ENCODE peak calls at places on chromosomes 16 and 17, in four cellular contexts. One of them, this sample, is unnamed.

GRCh38 chr17:42194133-42194899 is at the start of gene GHDC:
- DNase-seq in adipocyte: peak; percentile 79
- DNase-seq in CD8-positive, alpha-beta memory T cell: peak; percentile 69
- DNase-seq in left ventricle myocardium inferior: peak; percentile 84
- DNase-seq in this sample: peak; percentile 88

GRCh38 chr17:4199818-4200402 is 56.9 kb downstream of the CYB5D2 start:
- DNase-seq in left ventricle myocardium inferior: no peak
- DNase-seq in adipocyte: peak; percentile 81
- DNase-seq in CD8-positive, alpha-beta memory T cell: no peak
- DNase-seq in this sample: peak; percentile 58

GRCh38 chr17:28467456-28468025 is 5.9 kb upstream of the SLC13A2 start:
- DNase-seq in left ventricle myocardium inferior: no peak
- DNase-seq in CD8-positive, alpha-beta memory T cell: no peak
- DNase-seq in adipocyte: peak; percentile 71
- DNase-seq in this sample: no peak

GRCh38 chr16:89132194-89133005 is 38.7 kb downstream of the ACSF3 start:
- DNase-seq in left ventricle myocardium inferior: peak; percentile 4
- DNase-seq in CD8-positive, alpha-beta memory T cell: no peak
- DNase-seq in adipocyte: no peak
- DNase-seq in this sample: no peak

GRCh38 chr17:32136856-32137255 is 5.4 kb upstream of the RHOT1 start:
- DNase-seq in CD8-positive, alpha-beta memory T cell: no peak
- DNase-seq in left ventricle myocardium inferior: no peak
- DNase-seq in adipocyte: no peak
- DNase-seq in this sample: no peak

GRCh38 chr16:30185141-30185682 is 1.8 kb downstream of the CORO1A start:
- DNase-seq in adipocyte: no peak
- DNase-seq in CD8-positive, alpha-beta memory T cell: peak; percentile 20
- DNase-seq in left ventricle myocardium inferior: peak; percentile 20
- DNase-seq in this sample: no peak

GRCh38 chr16:9159839-9160550 is 68.6 kb downstream of the HAPSTR1 start:
- DNase-seq in adipocyte: peak; percentile 73
- DNase-seq in CD8-positive, alpha-beta memory T cell: no peak
- DNase-seq in left ventricle myocardium inferior: peak; percentile 33
- DNase-seq in this sample: peak; percentile 90

GRCh38 chr17:43200127-43200526 is 11.5 kb upstream of the TMEM106A start:
- DNase-seq in left ventricle myocardium inferior: no peak
- DNase-seq in CD8-positive, alpha-beta memory T cell: no peak
- DNase-seq in adipocyte: no peak
- DNase-seq in this sample: no peak

GRCh38 chr17:75345514-75346167 is 56.4 kb upstream of the SLC25A19 start:
- DNase-seq in CD8-positive, alpha-beta memory T cell: no peak
- DNase-seq in adipocyte: no peak
- DNase-seq in left ventricle myocardium inferior: no peak
- DNase-seq in this sample: peak; percentile 63

GRCh38 chr17:82871056-82871775 is 31.4 kb upstream of the ZNF750 start:
- DNase-seq in CD8-positive, alpha-beta memory T cell: no peak
- DNase-seq in left ventricle myocardium inferior: no peak
- DNase-seq in adipocyte: no peak
- DNase-seq in this sample: no peak

GRCh38 chr17:79217473-79218135 is 143.0 kb downstream of the ENGASE start:
- DNase-seq in adipocyte: no peak
- DNase-seq in left ventricle myocardium inferior: no peak
- DNase-seq in CD8-positive, alpha-beta memory T cell: no peak
- DNase-seq in this sample: no peak

GRCh38 chr16:77514500-77515225 is 79.8 kb upstream of the ADAMTS18 start:
- DNase-seq in left ventricle myocardium inferior: no peak
- DNase-seq in CD8-positive, alpha-beta memory T cell: no peak
- DNase-seq in adipocyte: no peak
- DNase-seq in this sample: no peak

GRCh38 chr16:12341966-12342365 is 365.4 kb downstream of the SNX29 start:
- DNase-seq in CD8-positive, alpha-beta memory T cell: no peak
- DNase-seq in adipocyte: no peak
- DNase-seq in left ventricle myocardium inferior: no peak
- DNase-seq in this sample: no peak

GRCh38 chr17:74972107-74972972 is at the start of gene HID1:
- DNase-seq in adipocyte: peak; percentile 69
- DNase-seq in CD8-positive, alpha-beta memory T cell: peak; percentile 79
- DNase-seq in left ventricle myocardium inferior: peak; percentile 60
- DNase-seq in this sample: peak; percentile 93

GRCh38 chr16:48197294-48197693 is 41.5 kb upstream of the ABCC12 start:
- DNase-seq in CD8-positive, alpha-beta memory T cell: no peak
- DNase-seq in adipocyte: no peak
- DNase-seq in left ventricle myocardium inferior: no peak
- DNase-seq in this sample: no peak

GRCh38 chr17:28982191-28982793 is 23.5 kb downstream of the SEZ6 start:
- DNase-seq in left ventricle myocardium inferior: no peak
- DNase-seq in CD8-positive, alpha-beta memory T cell: peak; percentile 53
- DNase-seq in adipocyte: no peak
- DNase-seq in this sample: no peak

DNA sequence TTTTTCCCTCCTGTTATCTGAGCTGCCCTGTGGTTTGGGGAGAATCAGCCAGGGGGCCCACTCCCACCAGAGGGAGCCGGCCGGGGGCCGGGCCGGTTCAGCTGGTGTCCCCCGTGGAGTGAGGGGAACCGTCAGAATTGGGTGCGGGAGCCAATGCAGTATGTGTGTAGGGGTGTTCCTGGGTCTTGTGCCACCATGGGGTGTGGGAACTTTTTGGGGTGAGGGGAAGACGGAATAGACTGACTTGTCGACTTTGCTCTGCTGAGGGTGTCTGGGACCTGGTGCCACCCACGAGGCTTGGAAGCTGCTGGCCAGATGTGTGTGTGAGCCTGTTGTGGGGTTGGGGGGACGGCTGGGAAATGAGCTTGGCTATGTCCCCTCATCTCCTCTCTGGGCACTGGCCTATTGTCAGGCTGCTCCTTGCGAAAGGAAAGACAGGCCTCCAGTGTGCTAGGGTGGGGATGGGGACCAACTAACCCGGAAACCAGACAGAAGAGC is 9.9 kb downstream of the RARA start:
- DNase-seq in CD8-positive, alpha-beta memory T cell: no peak
- DNase-seq in left ventricle myocardium inferior: peak; percentile 16
- DNase-seq in adipocyte: no peak
- DNase-seq in this sample: no peak
- H3K4me1 ChIP-seq in CD8-positive, alpha-beta memory T cell: peaks cover 77% of the 10 kb centered on the region
- H3K4me1 ChIP-seq in left ventricle myocardium inferior: peaks cover 98% of the 10 kb centered on the region
- H3K4me1 ChIP-seq in adipocyte: peaks cover 68% of the 10 kb centered on the region
- H3K4me1 ChIP-seq in this sample: peaks cover 8% of the 10 kb centered on the region

GRCh38 chr17:77018504-77018903 is 122.3 kb upstream of the SEC14L1 start:
- DNase-seq in CD8-positive, alpha-beta memory T cell: no peak
- DNase-seq in adipocyte: no peak
- DNase-seq in left ventricle myocardium inferior: no peak
- DNase-seq in this sample: no peak

GRCh38 chr17:77019955-77020379 is 120.8 kb upstream of the SEC14L1 start:
- DNase-seq in adipocyte: no peak
- DNase-seq in left ventricle myocardium inferior: no peak
- DNase-seq in CD8-positive, alpha-beta memory T cell: no peak
- DNase-seq in this sample: peak; percentile 68

GRCh38 chr17:77025781-77026180 is 115.0 kb upstream of the SEC14L1 start:
- DNase-seq in adipocyte: no peak
- DNase-seq in CD8-positive, alpha-beta memory T cell: no peak
- DNase-seq in left ventricle myocardium inferior: no peak
- DNase-seq in this sample: no peak

GRCh38 chr17:77020973-77021372 is 119.8 kb upstream of the SEC14L1 start:
- DNase-seq in left ventricle myocardium inferior: no peak
- DNase-seq in adipocyte: no peak
- DNase-seq in CD8-positive, alpha-beta memory T cell: no peak
- DNase-seq in this sample: no peak

GRCh38 chr17:77022766-77023165 is 118.0 kb upstream of the SEC14L1 start:
- DNase-seq in adipocyte: no peak
- DNase-seq in left ventricle myocardium inferior: no peak
- DNase-seq in CD8-positive, alpha-beta memory T cell: no peak
- DNase-seq in this sample: no peak
- H3K4me1 ChIP-seq in adipocyte: peaks cover 8% of the 10 kb centered on the region
- H3K4me1 ChIP-seq in left ventricle myocardium inferior: no peaks in the 10 kb centered on the region
- H3K4me1 ChIP-seq in CD8-positive, alpha-beta memory T cell: no peaks in the 10 kb centered on the region
- H3K4me1 ChIP-seq in this sample: no peaks in the 10 kb centered on the region

DNA sequence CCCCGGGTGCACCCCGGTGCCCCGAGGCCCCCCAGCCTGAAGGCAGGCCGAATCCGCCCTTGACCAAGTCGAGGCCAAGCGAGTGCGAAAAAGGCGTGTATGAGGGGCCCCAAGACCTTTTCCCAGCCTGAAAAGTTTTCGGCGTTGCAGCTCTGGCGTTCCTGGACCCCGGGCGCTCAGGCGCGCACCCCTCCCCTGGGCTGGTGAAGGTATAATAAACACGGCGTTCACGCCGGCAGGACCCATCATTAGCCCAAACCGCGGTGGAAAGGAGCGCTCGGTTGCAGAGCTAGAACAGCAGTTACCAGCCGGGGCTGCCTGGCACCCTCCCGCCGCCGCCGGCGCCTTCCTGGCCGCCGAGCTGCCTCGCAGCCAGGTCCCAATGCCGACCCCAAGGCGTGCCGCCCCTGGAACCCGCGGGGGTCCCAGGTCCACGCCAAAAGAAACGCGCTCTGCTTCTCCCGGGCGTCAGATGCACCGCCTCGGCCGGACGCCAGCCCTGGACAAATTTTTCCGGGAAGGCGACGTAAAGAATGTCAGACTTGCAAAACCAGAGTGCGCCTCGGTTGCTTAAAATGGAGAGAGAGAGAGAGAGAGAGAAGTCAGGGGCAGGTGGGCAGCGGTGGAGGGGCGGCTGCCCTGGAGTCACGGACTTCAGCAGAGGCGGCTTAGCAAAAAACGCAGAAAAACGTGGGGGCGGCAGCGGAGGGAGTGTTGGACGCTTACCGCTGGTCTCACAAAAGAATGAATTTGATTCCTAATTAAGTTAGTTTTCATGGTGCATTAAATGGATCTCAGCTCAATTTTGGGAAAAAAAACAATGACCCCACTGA is 11.4 kb upstream of the FOXF1 start:
- DNase-seq in left ventricle myocardium inferior: no peak
- DNase-seq in adipocyte: peak; percentile 39
- DNase-seq in CD8-positive, alpha-beta memory T cell: no peak
- DNase-seq in this sample: no peak
- H3K4me1 ChIP-seq in left ventricle myocardium inferior: peaks cover 33% of the 10 kb centered on the region
- H3K4me1 ChIP-seq in adipocyte: peaks cover 8% of the 10 kb centered on the region
- H3K4me1 ChIP-seq in CD8-positive, alpha-beta memory T cell: no peaks in the 10 kb centered on the region
- H3K4me1 ChIP-seq in this sample: peaks cover 3% of the 10 kb centered on the region

DNA sequence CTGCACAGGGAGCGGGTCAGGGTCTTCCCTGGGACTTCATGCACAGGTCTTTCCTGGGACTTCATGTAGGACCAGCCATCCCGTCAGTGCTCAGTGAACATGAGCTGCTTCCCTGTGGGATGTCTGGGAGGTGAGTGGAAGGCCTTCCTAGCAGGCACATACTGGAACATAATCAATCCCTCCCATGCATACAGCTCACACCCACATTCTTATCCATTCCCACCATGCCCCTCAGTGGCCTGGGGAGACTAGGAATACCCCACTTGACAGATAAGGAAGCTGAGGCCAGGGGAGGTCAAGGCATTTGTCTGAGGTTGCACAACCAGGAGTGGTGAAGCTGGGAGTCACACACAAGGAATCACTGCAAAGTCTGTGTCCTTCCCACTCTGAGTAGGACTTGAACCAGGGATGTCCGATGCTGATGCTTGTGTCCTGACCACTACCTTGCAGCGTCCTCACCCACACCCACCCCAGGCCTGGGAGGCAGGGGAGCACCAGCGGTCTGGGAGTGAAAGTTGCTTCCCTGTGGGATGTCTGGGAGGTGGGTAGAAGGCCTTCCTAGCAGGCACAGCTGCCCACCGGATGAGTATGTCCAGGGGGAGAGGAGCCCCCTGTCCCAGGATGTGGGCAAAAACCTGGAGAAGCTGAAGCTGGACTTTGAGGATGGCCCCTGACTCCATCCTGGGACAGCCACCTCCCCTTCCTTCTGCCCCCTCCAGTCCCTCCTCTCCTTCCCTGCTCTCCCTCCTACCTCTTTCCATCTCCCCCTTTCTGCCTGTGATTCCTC is 1.0 kb upstream of the NLRC5 start:
- DNase-seq in adipocyte: peak; percentile 56
- DNase-seq in left ventricle myocardium inferior: no peak
- DNase-seq in CD8-positive, alpha-beta memory T cell: no peak
- DNase-seq in this sample: no peak
- H3K4me1 ChIP-seq in adipocyte: peaks cover 49% of the 10 kb centered on the region
- H3K4me1 ChIP-seq in left ventricle myocardium inferior: peaks cover 83% of the 10 kb centered on the region
- H3K4me1 ChIP-seq in CD8-positive, alpha-beta memory T cell: peaks cover 62% of the 10 kb centered on the region
- H3K4me1 ChIP-seq in this sample: no peaks in the 10 kb centered on the region

GRCh38 chr16:57804111-57804837 is 2.0 kb upstream of the KIFC3 start:
- DNase-seq in adipocyte: peak; percentile 6
- DNase-seq in CD8-positive, alpha-beta memory T cell: no peak
- DNase-seq in left ventricle myocardium inferior: no peak
- DNase-seq in this sample: no peak
- H3K4me1 ChIP-seq in adipocyte: peaks cover 42% of the 10 kb centered on the region
- H3K4me1 ChIP-seq in CD8-positive, alpha-beta memory T cell: peaks cover 33% of the 10 kb centered on the region
- H3K4me1 ChIP-seq in left ventricle myocardium inferior: peaks cover 81% of the 10 kb centered on the region
- H3K4me1 ChIP-seq in this sample: peaks cover 14% of the 10 kb centered on the region

GRCh38 chr16:49701867-49702494 is 153.9 kb downstream of the ZNF423 start:
- DNase-seq in adipocyte: peak; percentile 4
- DNase-seq in left ventricle myocardium inferior: peak; percentile 76
- DNase-seq in CD8-positive, alpha-beta memory T cell: no peak
- DNase-seq in this sample: peak; percentile 75

GRCh38 chr16:49698931-49699715 is 156.8 kb downstream of the ZNF423 start:
- DNase-seq in left ventricle myocardium inferior: peak; percentile 72
- DNase-seq in CD8-positive, alpha-beta memory T cell: no peak
- DNase-seq in adipocyte: no peak
- DNase-seq in this sample: no peak

GRCh38 chr16:49699718-49700117 is 156.2 kb downstream of the ZNF423 start:
- DNase-seq in left ventricle myocardium inferior: peak; percentile 32
- DNase-seq in adipocyte: no peak
- DNase-seq in CD8-positive, alpha-beta memory T cell: no peak
- DNase-seq in this sample: no peak

GRCh38 chr16:49700928-49701685 is 154.8 kb downstream of the ZNF423 start:
- DNase-seq in CD8-positive, alpha-beta memory T cell: no peak
- DNase-seq in adipocyte: peak; percentile 8
- DNase-seq in left ventricle myocardium inferior: no peak
- DNase-seq in this sample: no peak

DNA sequence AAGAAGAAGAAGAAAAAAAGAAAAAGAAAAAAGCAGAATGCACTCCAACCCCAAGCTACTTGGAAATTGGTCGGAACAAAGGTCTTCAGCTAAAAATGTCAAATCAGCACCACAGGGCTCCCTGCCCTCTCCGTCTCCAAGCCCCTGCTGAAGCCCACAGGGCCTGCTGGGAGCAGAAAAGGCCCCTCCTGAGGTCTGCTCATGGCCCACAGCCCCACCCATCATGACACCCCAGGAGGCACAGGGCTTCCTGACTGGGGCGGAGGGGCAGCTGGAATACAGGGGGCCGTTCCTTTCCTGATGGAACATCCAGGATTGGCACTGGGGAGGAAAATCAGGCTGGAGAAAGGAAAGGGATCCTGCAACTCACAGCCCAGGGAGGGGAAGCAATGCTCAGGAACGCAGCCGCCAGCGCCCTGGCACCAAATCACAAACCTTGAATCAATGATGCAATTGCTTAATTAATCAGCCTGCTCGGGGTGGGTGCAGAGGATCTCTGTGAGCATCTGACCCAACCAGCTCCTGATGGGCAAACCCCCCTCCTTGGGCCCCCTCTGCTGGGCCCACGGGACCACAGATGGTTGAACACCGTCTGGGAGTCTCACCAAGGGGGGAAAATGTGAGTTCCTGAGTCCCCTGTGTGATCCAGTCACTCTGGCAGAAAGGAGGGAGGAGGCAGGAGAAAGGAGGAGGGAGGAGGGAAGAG is 155.5 kb downstream of the ZNF423 start:
- DNase-seq in adipocyte: peak; percentile 9
- DNase-seq in CD8-positive, alpha-beta memory T cell: no peak
- DNase-seq in left ventricle myocardium inferior: peak; percentile 36
- DNase-seq in this sample: peak; percentile 54
- H3K4me1 ChIP-seq in adipocyte: peaks cover 47% of the 10 kb centered on the region
- H3K4me1 ChIP-seq in CD8-positive, alpha-beta memory T cell: no peaks in the 10 kb centered on the region
- H3K4me1 ChIP-seq in left ventricle myocardium inferior: peaks cover 57% of the 10 kb centered on the region
- H3K4me1 ChIP-seq in this sample: peaks cover 15% of the 10 kb centered on the region

This sample was measured in H9.